ENCODE peak calls at places on chromosomes 12 and 14, in seven cellular contexts. One of them, this sample, is unnamed. For H3K4me1, the result is how much of the 10 kb centered on the place peaks cover.

GRCh38 chr12:24075650-24076049 is 126.2 kb upstream of the SOX5 start:
- DNase-seq in uterus: no peak
- DNase-seq in left lung: no peak
- DNase-seq in ascending aorta: no peak
- DNase-seq in left ventricle myocardium inferior: no peak
- DNase-seq in heart right ventricle: no peak
- DNase-seq in foreskin keratinocyte: no peak
- DNase-seq in this sample: no peak

GRCh38 chr14:52068741-52069616 is at the start of gene NID2:
- DNase-seq in left lung: peak
- DNase-seq in ascending aorta: no peak
- DNase-seq in foreskin keratinocyte: peak
- DNase-seq in left ventricle myocardium inferior: peak
- DNase-seq in heart right ventricle: peak
- DNase-seq in uterus: peak
- DNase-seq in this sample: peak

GRCh38 chr14:99663716-99664635 is 19.0 kb downstream of the HHIPL1 start:
- DNase-seq in foreskin keratinocyte: no peak
- DNase-seq in left ventricle myocardium inferior: no peak
- DNase-seq in left lung: no peak
- DNase-seq in ascending aorta: no peak
- DNase-seq in uterus: no peak
- DNase-seq in heart right ventricle: no peak
- DNase-seq in this sample: no peak

GRCh38 chr12:25906651-25907340 is 51.7 kb upstream of the RASSF8 start:
- DNase-seq in ascending aorta: no peak
- DNase-seq in foreskin keratinocyte: no peak
- DNase-seq in heart right ventricle: no peak
- DNase-seq in left ventricle myocardium inferior: no peak
- DNase-seq in uterus: no peak
- DNase-seq in left lung: no peak
- DNase-seq in this sample: no peak

GRCh38 chr12:127153996-127154395 is 1113.0 kb upstream of the TMEM132C start:
- DNase-seq in ascending aorta: no peak
- DNase-seq in heart right ventricle: no peak
- DNase-seq in left lung: no peak
- DNase-seq in foreskin keratinocyte: no peak
- DNase-seq in uterus: no peak
- DNase-seq in left ventricle myocardium inferior: no peak
- DNase-seq in this sample: no peak

GRCh38 chr14:102829106-102829505 is 51.9 kb downstream of the TRAF3 start:
- DNase-seq in left lung: no peak
- DNase-seq in heart right ventricle: no peak
- DNase-seq in foreskin keratinocyte: no peak
- DNase-seq in left ventricle myocardium inferior: no peak
- DNase-seq in ascending aorta: no peak
- DNase-seq in uterus: no peak
- DNase-seq in this sample: no peak

GRCh38 chr14:99800781-99801180 is 7.6 kb downstream of the EML1 start:
- DNase-seq in ascending aorta: no peak
- DNase-seq in uterus: no peak
- DNase-seq in heart right ventricle: no peak
- DNase-seq in left lung: no peak
- DNase-seq in left ventricle myocardium inferior: no peak
- DNase-seq in foreskin keratinocyte: no peak
- DNase-seq in this sample: no peak

GRCh38 chr14:70642313-70643235 is 858 bp downstream of the TTC9 start:
- DNase-seq in left lung: peak
- DNase-seq in ascending aorta: no peak
- DNase-seq in left ventricle myocardium inferior: no peak
- DNase-seq in uterus: no peak
- DNase-seq in foreskin keratinocyte: no peak
- DNase-seq in heart right ventricle: no peak
- DNase-seq in this sample: no peak

GRCh38 chr14:105448706-105449111 is 25.9 kb upstream of the CRIP2 start:
- DNase-seq in left lung: peak
- DNase-seq in uterus: peak
- DNase-seq in heart right ventricle: peak
- DNase-seq in foreskin keratinocyte: peak
- DNase-seq in left ventricle myocardium inferior: peak
- DNase-seq in ascending aorta: no peak
- DNase-seq in this sample: peak

GRCh38 chr12:121628037-121628436 is 1.7 kb downstream of the ORAI1 start:
- DNase-seq in left ventricle myocardium inferior: no peak
- DNase-seq in uterus: no peak
- DNase-seq in foreskin keratinocyte: no peak
- DNase-seq in left lung: no peak
- DNase-seq in ascending aorta: no peak
- DNase-seq in heart right ventricle: no peak
- DNase-seq in this sample: peak

GRCh38 chr12:50932787-50933280 is 19.5 kb upstream of the HIGD1C start:
- DNase-seq in uterus: no peak
- DNase-seq in heart right ventricle: no peak
- DNase-seq in left ventricle myocardium inferior: no peak
- DNase-seq in ascending aorta: no peak
- DNase-seq in left lung: no peak
- DNase-seq in foreskin keratinocyte: no peak
- DNase-seq in this sample: no peak
- H3K4me1 ChIP-seq in uterus: under half
- H3K4me1 ChIP-seq in heart right ventricle: half or more
- H3K4me1 ChIP-seq in left ventricle myocardium inferior: half or more
- H3K4me1 ChIP-seq in ascending aorta: under half
- H3K4me1 ChIP-seq in left lung: under half
- H3K4me1 ChIP-seq in foreskin keratinocyte: under half
- H3K4me1 ChIP-seq in this sample: under half

GRCh38 chr12:132554857-132555630 is 55.3 kb downstream of the LRCOL1 start:
- DNase-seq in heart right ventricle: no peak
- DNase-seq in left lung: no peak
- DNase-seq in uterus: no peak
- DNase-seq in ascending aorta: no peak
- DNase-seq in foreskin keratinocyte: no peak
- DNase-seq in left ventricle myocardium inferior: no peak
- DNase-seq in this sample: no peak
- TF ChIP-seq CTCF in heart right ventricle: no peak
- TF ChIP-seq CTCF in left lung: peak
- TF ChIP-seq CTCF in uterus: peak
- TF ChIP-seq CTCF in ascending aorta: no peak
- TF ChIP-seq CTCF in foreskin keratinocyte: peak
- TF ChIP-seq CTCF in left ventricle myocardium inferior: peak
- TF ChIP-seq CTCF in this sample: no peak

DNA sequence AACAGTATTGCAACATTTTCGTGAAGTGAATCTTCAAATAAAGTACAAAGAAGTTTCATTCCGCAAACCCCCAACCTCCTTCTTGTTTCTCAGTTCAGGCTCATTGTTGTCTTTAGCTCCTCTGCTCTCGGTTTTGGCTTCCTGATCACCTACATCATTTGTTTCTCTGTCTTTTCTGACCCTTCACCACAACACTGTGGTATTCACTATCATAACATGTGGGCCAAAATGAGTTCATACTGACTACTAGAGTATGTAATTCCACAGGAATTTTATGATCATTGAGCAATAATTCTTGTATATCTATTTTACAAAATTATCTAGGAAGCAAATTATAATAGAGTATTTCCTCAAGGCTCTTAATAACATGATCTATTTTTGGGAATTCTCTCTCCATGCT is 266.8 kb downstream of the ADAMTS20 start:
- DNase-seq in foreskin keratinocyte: peak
- DNase-seq in uterus: no peak
- DNase-seq in left lung: no peak
- DNase-seq in left ventricle myocardium inferior: no peak
- DNase-seq in heart right ventricle: no peak
- DNase-seq in ascending aorta: no peak
- DNase-seq in this sample: no peak
- H3K27ac ChIP-seq in foreskin keratinocyte: peak
- H3K27ac ChIP-seq in uterus: peak
- H3K27ac ChIP-seq in left lung: no peak
- H3K27ac ChIP-seq in left ventricle myocardium inferior: no peak
- H3K27ac ChIP-seq in heart right ventricle: no peak
- H3K27ac ChIP-seq in ascending aorta: no peak
- H3K27ac ChIP-seq in this sample: no peak

DNA sequence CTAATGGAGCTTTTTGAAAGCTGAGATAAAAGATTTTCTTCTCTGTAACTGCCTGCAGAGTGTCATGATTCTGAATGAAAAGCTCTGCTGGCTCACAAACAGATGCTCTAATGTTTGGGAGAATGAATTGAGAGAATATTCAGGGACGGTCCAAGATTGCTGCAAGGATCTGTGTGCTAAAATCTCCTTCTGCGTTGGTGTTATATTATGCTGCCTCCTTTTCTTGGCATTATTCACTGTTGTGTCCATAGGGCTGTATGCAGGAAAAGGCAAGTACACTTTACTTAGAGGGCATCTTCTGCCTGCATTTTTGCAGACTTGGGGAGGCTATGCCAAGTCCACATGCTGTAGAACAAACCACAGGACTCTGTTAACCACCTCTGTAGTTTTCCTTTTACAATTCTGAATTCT is 209.8 kb upstream of the KRR1 start:
- DNase-seq in left lung: no peak
- DNase-seq in heart right ventricle: no peak
- DNase-seq in ascending aorta: no peak
- DNase-seq in uterus: no peak
- DNase-seq in left ventricle myocardium inferior: no peak
- DNase-seq in foreskin keratinocyte: no peak
- DNase-seq in this sample: no peak
- H3K4me1 ChIP-seq in left lung: under half
- H3K4me1 ChIP-seq in heart right ventricle: under half
- H3K4me1 ChIP-seq in ascending aorta: under half
- H3K4me1 ChIP-seq in uterus: under half
- H3K4me1 ChIP-seq in left ventricle myocardium inferior: half or more
- H3K4me1 ChIP-seq in foreskin keratinocyte: half or more
- H3K4me1 ChIP-seq in this sample: under half

DNA sequence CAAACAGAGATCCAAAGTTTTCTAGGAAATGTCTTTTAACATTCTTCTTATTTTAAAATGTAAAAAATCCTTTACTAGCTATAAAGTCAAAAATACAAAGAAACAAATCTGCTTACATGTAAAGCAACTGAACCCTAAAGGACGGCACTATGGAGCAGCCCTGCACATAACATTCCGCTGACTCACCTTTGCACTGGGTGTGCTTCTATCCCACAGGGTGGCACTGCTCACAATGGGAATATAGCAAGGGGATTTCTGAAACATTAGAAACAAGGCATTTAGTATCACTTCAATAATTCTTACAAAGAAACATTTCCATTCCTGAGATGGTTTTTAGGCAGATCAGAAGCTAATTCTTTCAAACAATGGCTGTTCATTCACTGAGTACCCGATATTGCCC is 94.3 kb downstream of the C12orf42 start:
- DNase-seq in uterus: no peak
- DNase-seq in left ventricle myocardium inferior: no peak
- DNase-seq in ascending aorta: no peak
- DNase-seq in left lung: no peak
- DNase-seq in foreskin keratinocyte: peak
- DNase-seq in heart right ventricle: no peak
- DNase-seq in this sample: no peak
- TF ChIP-seq CTCF in uterus: no peak
- TF ChIP-seq CTCF in left ventricle myocardium inferior: no peak
- TF ChIP-seq CTCF in ascending aorta: no peak
- TF ChIP-seq CTCF in left lung: no peak
- TF ChIP-seq CTCF in foreskin keratinocyte: peak
- TF ChIP-seq CTCF in heart right ventricle: no peak
- TF ChIP-seq CTCF in this sample: no peak

DNA sequence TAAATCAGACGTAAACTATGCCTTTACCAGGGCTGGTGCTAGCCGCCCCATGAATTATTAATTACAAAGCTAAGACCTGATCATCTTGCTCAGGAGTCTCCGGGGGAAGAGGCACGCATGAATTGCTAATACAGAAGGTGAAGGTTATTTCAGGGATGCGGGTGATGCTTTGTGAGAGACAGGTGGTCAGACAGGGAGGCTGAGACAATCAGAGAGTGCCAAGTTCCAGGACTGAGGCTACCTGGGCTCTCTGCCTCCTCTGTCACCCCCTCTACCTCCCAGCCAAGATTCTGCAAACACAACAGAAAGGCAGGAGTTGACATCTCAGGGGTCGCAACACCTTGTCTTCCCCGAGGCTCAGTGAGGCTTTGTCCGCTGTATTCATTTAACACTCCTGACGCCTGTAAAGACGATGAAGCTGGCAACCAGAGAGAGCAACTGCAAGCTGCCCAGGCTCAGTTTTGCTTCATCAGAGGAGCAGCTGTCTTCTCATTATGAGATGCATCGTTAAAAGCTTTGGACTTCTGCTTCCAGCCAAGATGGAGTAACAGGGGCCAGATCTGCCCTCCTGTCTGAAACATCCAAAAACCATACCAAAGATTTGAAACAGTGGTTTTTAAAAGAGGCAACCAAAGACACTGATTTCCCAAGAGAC is 46.6 kb downstream of the PRIMA1 start:
- DNase-seq in foreskin keratinocyte: no peak
- DNase-seq in heart right ventricle: no peak
- DNase-seq in uterus: peak
- DNase-seq in left ventricle myocardium inferior: no peak
- DNase-seq in left lung: no peak
- DNase-seq in ascending aorta: no peak
- DNase-seq in this sample: no peak
- H3K27ac ChIP-seq in foreskin keratinocyte: no peak
- H3K27ac ChIP-seq in heart right ventricle: no peak
- H3K27ac ChIP-seq in uterus: peak
- H3K27ac ChIP-seq in left ventricle myocardium inferior: no peak
- H3K27ac ChIP-seq in left lung: no peak
- H3K27ac ChIP-seq in ascending aorta: no peak
- H3K27ac ChIP-seq in this sample: peak

GRCh38 chr14:67644428-67644827 is 24.7 kb downstream of the ARG2 start:
- DNase-seq in foreskin keratinocyte: no peak
- DNase-seq in ascending aorta: no peak
- DNase-seq in left ventricle myocardium inferior: no peak
- DNase-seq in heart right ventricle: no peak
- DNase-seq in uterus: no peak
- DNase-seq in left lung: no peak
- DNase-seq in this sample: no peak
- H3K4me1 ChIP-seq in foreskin keratinocyte: under half
- H3K4me1 ChIP-seq in ascending aorta: under half
- H3K4me1 ChIP-seq in left ventricle myocardium inferior: under half
- H3K4me1 ChIP-seq in heart right ventricle: under half
- H3K4me1 ChIP-seq in uterus: under half
- H3K4me1 ChIP-seq in left lung: under half
- H3K4me1 ChIP-seq in this sample: under half

This sample was measured in heart left ventricle.